ENCODE peak calls at places on chromosomes 11 and 22, in four cellular contexts. Y, X, H and N are unnamed samples.
A peak's percentile ranks its signal among the peaks of the same experiment; 100 is the strongest.

GRCh38 chr11:34379081-34379480 is 21.3 kb upstream of the ABTB2 start:
- DNase-seq in H (no peak), X (no peak), Y (no peak), N (no peak)

GRCh38 chr11:116339306-116339705 is 433.5 kb downstream of the BUD13 start:
- DNase-seq in X (no peak), H (no peak), Y (no peak), N (no peak)

GRCh38 chr11:122748968-122749687 is 89.2 kb upstream of the CRTAM start:
- DNase-seq in X (no peak), Y (peak; percentile 46), H (no peak), N (peak; percentile 48)

GRCh38 chr11:134623711-134624110 is 211.7 kb upstream of the B3GAT1 start:
- DNase-seq in H (no peak), X (no peak), Y (no peak), N (no peak)

GRCh38 chr11:19110290-19110689 is 6.7 kb upstream of the ZDHHC13 start:
- DNase-seq in X (no peak), Y (no peak), H (no peak), N (no peak)

GRCh38 chr11:11583801-11584445 is 37.9 kb downstream of the GALNT18 start:
- DNase-seq in Y (no peak), X (peak; percentile 5), H (peak; percentile 2), N (no peak)

GRCh38 chr11:113895367-113896155 is 9.0 kb upstream of the HTR3B start:
- DNase-seq in H (no peak), X (no peak), Y (no peak), N (no peak)

GRCh38 chr22:50118557-50119168 is 28.9 kb downstream of the MOV10L1 start:
- DNase-seq in H (no peak), X (peak; percentile 95), Y (no peak), N (no peak)

GRCh38 chr11:7571640-7572000 is 57.8 kb downstream of the PPFIBP2 start:
- DNase-seq in X (peak; percentile 59), Y (no peak), H (peak; percentile 88), N (no peak)

GRCh38 chr11:94658386-94658785 is 91.2 kb downstream of the PIWIL4 start:
- DNase-seq in X (no peak), Y (no peak), H (no peak), N (no peak)

GRCh38 chr11:13337986-13338436 is 60.4 kb downstream of the BMAL1 start:
- DNase-seq in X (no peak), H (no peak), Y (no peak), N (no peak)

GRCh38 chr11:80096736-80097135 is 655.9 kb upstream of the TENM4 start:
- DNase-seq in Y (no peak), H (no peak), X (no peak), N (no peak)

GRCh38 chr11:61886643-61887042 is 4.7 kb downstream of the FADS3 start:
- DNase-seq in H (no peak), Y (no peak), X (no peak), N (no peak)

GRCh38 chr11:43904737-43905515 is 24.3 kb downstream of the ALKBH3 start:
- DNase-seq in X (no peak), H (no peak), Y (no peak), N (no peak)

GRCh38 chr22:30238661-30239420 is 7.7 kb downstream of the LIF start:
- DNase-seq in Y (no peak), X (peak; percentile 65), H (no peak), N (no peak)
- TF ChIP-seq TAF1 in Y (no peak), X (no peak), H (no peak), N (no peak)

DNA sequence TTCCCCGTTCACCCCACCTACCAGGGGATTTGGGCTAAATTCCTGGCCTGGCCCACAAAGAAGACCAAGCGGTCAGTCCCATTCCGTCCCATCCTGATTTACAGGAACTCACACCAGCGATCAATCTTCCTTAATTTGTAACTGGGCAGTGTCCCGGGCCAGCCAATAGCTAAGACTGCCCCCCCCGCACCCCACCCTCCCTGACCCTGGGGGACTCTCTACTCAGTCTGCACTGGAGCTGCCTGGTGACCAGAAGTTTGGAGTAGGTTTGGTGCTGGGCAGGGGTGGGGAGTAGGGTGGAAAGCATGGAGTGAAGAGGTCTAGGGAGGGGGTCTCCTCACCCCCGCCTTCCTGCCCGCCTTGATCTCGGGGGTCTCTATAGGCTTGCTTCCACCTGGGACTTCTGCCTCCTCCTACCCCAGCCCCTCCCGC is at the start of gene SERPING1:
- DNase-seq in X (no peak), H (no peak), Y (no peak), N (no peak)
- TF ChIP-seq POLR2AphosphoS5 in X (no peak), H (peak; percentile 24), Y (no peak), N (no peak)

GRCh38 chr11:59560290-59560701 is 49.0 kb downstream of the OR4D9 start:
- DNase-seq in X (peak; percentile 84), H (peak; percentile 97), Y (peak; percentile 41), N (no peak)
- TF ChIP-seq POLR2A in X (peak; percentile 88), H (no peak), Y (peak; percentile 60), N (no peak)

GRCh38 chr11:128508785-128509518 is 78.4 kb downstream of the ETS1 start:
- DNase-seq in X (no peak), Y (no peak), H (no peak), N (no peak)

GRCh38 chr11:128512478-128513127 is 74.8 kb downstream of the ETS1 start:
- DNase-seq in Y (no peak), X (no peak), H (no peak), N (no peak)

GRCh38 chr11:128511712-128512111 is 75.6 kb downstream of the ETS1 start:
- DNase-seq in Y (no peak), X (no peak), H (no peak), N (no peak)

GRCh38 chr11:128507936-128508335 is 79.4 kb downstream of the ETS1 start:
- DNase-seq in H (no peak), Y (no peak), X (no peak), N (no peak)

DNA sequence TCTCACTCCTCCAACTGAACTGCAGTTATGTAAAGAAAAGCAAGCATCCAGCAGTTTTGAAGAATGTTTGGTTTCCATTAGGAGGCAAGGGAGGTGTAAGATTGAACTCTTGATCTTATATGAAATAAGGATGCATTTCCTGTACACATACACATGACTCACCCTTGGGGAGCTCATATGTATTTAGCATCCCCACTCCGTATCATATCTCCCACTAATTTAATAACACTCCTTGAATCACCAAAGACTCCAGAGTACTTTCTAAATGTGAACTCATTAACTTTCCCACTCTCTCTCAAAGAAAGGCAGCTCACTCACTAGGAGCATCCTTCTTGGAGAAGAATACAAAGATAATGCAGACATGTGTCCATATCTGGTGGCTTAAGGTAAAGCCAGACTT is 77.4 kb downstream of the ETS1 start:
- DNase-seq in X (no peak), Y (no peak), H (no peak), N (no peak)
- TF ChIP-seq TAF1 in X (no peak), Y (no peak), H (no peak), N (no peak)

GRCh38 chr11:128928400-128928799 is 14.3 kb downstream of the TP53AIP1 start:
- DNase-seq in Y (peak; percentile 72), H (no peak), X (no peak), N (peak; percentile 59)
- TF ChIP-seq POLR2AphosphoS5 in Y (no peak), H (no peak), X (no peak), N (no peak)

GRCh38 chr11:68122936-68123539 is 1.9 kb upstream of the CHKA start:
- DNase-seq in X (no peak), Y (no peak), H (no peak), N (no peak)
- TF ChIP-seq POLR2A in X (no peak), Y (no peak), H (no peak), N (no peak)

DNA sequence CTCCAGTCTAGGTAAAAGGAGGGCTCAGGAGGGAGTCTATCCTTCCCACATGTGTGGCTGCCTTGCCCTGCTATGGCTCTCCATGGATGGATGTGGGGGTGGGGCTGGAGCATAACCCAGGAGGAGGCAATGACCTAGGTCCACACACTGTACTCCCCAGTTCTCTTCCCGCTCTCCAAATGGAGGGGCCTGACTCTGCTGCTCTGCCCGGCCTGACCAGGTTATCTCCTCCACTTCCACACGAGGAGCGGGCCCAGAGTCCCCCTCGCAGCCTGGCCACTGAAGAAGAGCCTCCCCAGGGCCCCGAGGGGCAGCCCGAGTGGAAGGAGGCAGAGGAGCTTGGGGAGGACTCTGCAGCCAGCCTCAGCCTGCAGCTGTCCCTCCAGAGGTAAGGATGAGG is 53.8 kb downstream of the CEP164 start:
- DNase-seq in H (no peak), X (no peak), Y (no peak), N (no peak)
- TF ChIP-seq TAF1 in H (no peak), X (no peak), Y (no peak), N (no peak)

GRCh38 chr22:24962835-24963234 is 10.3 kb downstream of the KIAA1671 start:
- DNase-seq in H (no peak), Y (no peak), X (no peak), N (no peak)

GRCh38 chr22:24968066-24968561 is 15.6 kb downstream of the KIAA1671 start:
- DNase-seq in Y (no peak), H (peak; percentile 69), X (no peak), N (no peak)

GRCh38 chr22:24964441-24964840 is 11.9 kb downstream of the KIAA1671 start:
- DNase-seq in X (no peak), Y (no peak), H (no peak), N (no peak)

GRCh38 chr22:24969588-24970301 is 17.2 kb downstream of the KIAA1671 start:
- DNase-seq in X (no peak), Y (no peak), H (no peak), N (no peak)

DNA sequence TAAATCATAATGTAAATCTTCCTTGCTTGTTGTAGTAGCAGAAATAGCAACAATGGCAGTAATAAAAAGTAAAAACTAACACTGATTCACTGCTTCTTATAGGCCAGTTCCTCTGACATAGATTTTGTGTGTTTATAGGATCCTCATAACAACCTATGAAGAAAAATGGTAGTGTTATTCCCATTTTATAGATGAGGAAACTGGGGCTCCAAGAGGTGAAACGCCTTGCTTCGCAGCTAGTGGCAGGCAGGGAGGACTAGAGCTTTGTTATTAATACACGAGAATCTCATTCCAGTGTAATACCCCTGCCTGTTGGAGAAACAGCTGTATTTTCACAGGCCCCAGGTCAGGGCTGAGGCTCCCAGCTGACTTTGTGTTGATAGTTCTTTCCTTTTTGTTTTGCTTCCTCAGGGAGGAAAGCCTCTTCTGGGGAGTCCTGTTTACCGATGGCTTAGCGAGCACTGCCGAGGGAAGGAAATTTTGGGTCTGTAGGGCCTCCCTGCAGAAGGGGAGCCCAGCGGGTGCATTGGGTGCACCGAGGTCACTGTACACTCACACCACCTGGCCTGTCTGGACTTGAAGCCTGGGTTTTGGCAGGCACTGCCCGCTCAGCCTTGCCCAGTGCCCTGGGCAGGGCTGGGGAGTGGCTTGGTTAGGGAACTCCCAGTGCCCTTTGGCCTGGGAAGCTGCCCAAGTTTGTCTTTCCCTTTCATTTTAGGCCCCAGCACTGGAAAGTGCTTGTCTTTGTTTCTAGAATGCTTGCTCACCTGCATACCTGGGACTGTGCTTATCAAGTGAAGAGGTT is 13.5 kb downstream of the KIAA1671 start:
- DNase-seq in Y (no peak), H (no peak), X (no peak), N (no peak)
- TF ChIP-seq POLR2AphosphoS5 in Y (no peak), H (no peak), X (no peak), N (no peak)

GRCh38 chr11:66326261-66327111 is 9.6 kb upstream of the CD248 start:
- DNase-seq in H (peak; percentile 52), X (peak; percentile 70), Y (no peak), N (no peak)
- TF ChIP-seq POLR2A in H (no peak), X (no peak), Y (no peak), N (no peak)